ENCODE peak calls at places on chromosomes 13 and 19, in eight cellular contexts. W is right cardiac atrium, Y is thyroid gland, V is tibial nerve, T is heart right ventricle, L is PC-3, C is vagina, M is mammary epithelial cell. O is an unnamed sample. For H3K4me1, the result is how much of the 10 kb centered on the place peaks cover.

GRCh38 chr13:24203726-24204295 is 43.3 kb downstream of the SPATA13 start:
- DNase-seq in L (peak), C (no peak), T (no peak), V (no peak), Y (no peak), W (no peak), M (no peak), O (no peak)

GRCh38 chr19:16025108-16026101 is 50.9 kb upstream of the TPM4 start:
- DNase-seq in C (no peak), L (peak), M (peak), T (no peak), Y (no peak), W (no peak), V (no peak), O (peak)

GRCh38 chr13:49220856-49221614 is 897 bp downstream of the MLNR start:
- DNase-seq in V (no peak), W (no peak), L (no peak), C (no peak), M (no peak), T (no peak), Y (no peak), O (no peak)

GRCh38 chr13:72561791-72562190 is 165.6 kb downstream of the MZT1 start:
- DNase-seq in Y (no peak), C (no peak), T (no peak), V (no peak), L (no peak), M (no peak), W (no peak), O (no peak)

GRCh38 chr13:45627656-45628055 is 12.1 kb upstream of the ERICH6B start:
- DNase-seq in L (no peak), T (no peak), W (no peak), C (no peak), Y (no peak), V (no peak), M (no peak), O (no peak)

GRCh38 chr13:29963086-29963485 is 112.7 kb upstream of the UBL3 start:
- DNase-seq in V (no peak), W (no peak), L (no peak), C (no peak), T (no peak), M (no peak), Y (no peak), O (no peak)

GRCh38 chr13:33018886-33019285 is 2.7 kb downstream of the KL start:
- DNase-seq in T (no peak), L (no peak), C (no peak), Y (no peak), W (no peak), M (no peak), V (no peak), O (no peak)

GRCh38 chr19:44890366-44891015 is 563 bp upstream of the TOMM40 start:
- DNase-seq in C (peak), V (peak), Y (peak), L (peak), W (no peak), T (peak), M (peak), O (peak)

GRCh38 chr13:42656136-42656535 is 82.2 kb downstream of the TNFSF11 start:
- DNase-seq in T (no peak), L (no peak), C (no peak), Y (no peak), W (no peak), M (no peak), V (no peak), O (peak)
- H3K4me3 ChIP-seq in T (no peak), L (no peak), C (no peak), Y (no peak), W (no peak), M (no peak), V (no peak), O (no peak)

DNA sequence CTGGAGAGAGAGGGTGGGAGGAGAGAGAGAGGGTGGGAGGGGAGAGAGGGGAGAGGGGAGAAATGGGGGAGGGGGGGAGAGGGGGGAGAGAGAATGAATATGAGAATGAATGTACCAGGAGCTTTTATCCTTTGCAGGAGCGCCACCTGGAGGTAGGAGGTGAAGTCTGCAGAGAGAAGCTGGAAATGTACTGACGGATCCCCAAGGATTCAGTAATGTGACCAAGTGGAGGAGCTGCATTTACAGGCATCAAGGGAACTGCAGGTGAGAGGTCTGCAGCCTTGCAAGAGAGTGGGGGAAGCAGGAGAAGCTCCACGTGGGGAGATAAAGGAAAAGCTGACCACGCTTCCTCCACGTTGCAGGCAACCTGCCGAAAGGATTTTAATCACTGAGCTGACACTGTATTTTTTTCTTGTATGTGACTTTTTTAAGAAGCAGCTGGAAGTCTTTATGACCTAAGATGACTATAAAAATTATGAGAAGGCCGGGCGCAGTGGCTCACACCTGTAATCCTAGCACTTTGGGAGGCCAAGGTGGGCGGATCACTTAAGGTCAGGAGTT is 33.7 kb downstream of the VSTM1 start:
- DNase-seq in V (peak), M (peak), Y (peak), L (peak), T (peak), C (no peak), W (peak), O (peak)
- H3K4me1 ChIP-seq in V (under half), M (under half), Y (under half), L (under half), T (under half), C (under half), W (under half), O (under half)

GRCh38 chr19:9620842-9621155 is 233 bp downstream of the ZNF561 start:
- DNase-seq in L (no peak), C (peak), W (no peak), V (no peak), T (no peak), M (no peak), Y (no peak), O (no peak)
- H3K4me3 ChIP-seq in L (peak), C (peak), W (peak), V (peak), T (peak), M (peak), Y (peak), O (peak)

DNA sequence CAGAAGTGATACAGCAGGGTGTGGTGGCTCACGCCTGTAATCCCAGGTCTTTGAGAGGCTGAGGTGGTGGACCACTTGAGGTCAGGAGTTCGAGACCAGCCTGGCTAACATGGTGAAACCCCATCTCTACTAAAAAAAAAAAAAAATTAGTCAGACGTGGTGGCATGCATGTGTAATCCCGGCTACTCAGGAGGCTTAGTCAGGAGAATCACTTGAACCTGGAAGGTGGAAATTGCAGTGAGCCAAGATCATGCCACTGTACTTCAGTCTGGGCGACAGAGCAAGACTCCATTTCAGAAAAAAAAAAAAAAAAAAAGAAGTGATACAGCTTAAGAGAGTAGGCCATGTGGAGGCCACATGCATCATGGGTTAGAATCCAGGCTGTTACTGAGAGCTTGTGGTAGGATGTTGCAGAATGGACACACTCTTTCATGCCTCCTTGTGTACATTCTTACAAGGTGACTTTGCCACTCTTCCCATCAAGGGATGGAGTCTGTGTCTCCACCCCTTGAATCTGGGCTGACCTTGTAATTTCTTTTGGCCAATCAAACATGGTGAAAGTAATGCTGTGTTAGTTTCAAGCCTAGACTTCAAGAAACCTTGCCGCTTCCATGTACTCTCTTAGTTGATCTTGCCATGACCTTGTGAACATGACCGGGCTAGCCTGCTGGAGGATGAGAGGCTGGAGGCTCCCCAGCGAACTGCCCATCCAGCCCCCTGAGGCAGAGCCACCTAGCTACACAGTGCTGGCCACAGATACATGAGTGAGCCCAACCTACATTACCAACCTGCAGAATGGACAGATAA is 12.3 kb downstream of the FAM187B start:
- DNase-seq in V (no peak), M (peak), L (no peak), W (no peak), Y (no peak), C (no peak), T (no peak), O (no peak)
- H3K4me1 ChIP-seq in V (under half), M (under half), L (under half), W (under half), Y (under half), C (under half), T (under half), O (under half)